ENCODE peak calls at places on chromosomes 4 and X, in seven cellular contexts. I, E, B, D, R, U and J are unnamed samples.

GRCh38 chr4:132275583-132276121 is 873.4 kb upstream of the PCDH10 start:
- DNase-seq in I (no peak), E (no peak), B (no peak), D (no peak), R (no peak), U (no peak), J (no peak)

GRCh38 chrX:111375747-111376146 is 36.2 kb downstream of the DCX start:
- DNase-seq in I (no peak), E (no peak), B (no peak), D (no peak), R (no peak), U (no peak), J (no peak)

GRCh38 chr4:878796-879729 is 53.1 kb downstream of the GAK start:
- DNase-seq in I (no peak), E (no peak), B (peak; percentile 15), D (no peak), R (no peak), U (no peak), J (no peak)

GRCh38 chr4:161256716-161257115 is 907.1 kb downstream of the FSTL5 start:
- DNase-seq in I (no peak), E (no peak), B (no peak), D (no peak), R (no peak), U (no peak), J (no peak)

GRCh38 chr4:2441393-2442174 is 22.8 kb downstream of the CFAP99 start:
- DNase-seq in I (no peak), E (peak; percentile 45), B (peak; percentile 52), D (peak; percentile 70), R (peak; percentile 69), U (peak; percentile 80), J (peak; percentile 69)

GRCh38 chrX:111041018-111041462 is 55.0 kb upstream of the PAK3 start:
- DNase-seq in I (peak; percentile 87), E (no peak), B (no peak), D (peak; percentile 9), R (no peak), U (no peak), J (no peak)

GRCh38 chrX:96591418-96591817 is 93.2 kb upstream of the DIAPH2 start:
- DNase-seq in I (no peak), E (no peak), B (no peak), D (no peak), R (no peak), U (no peak), J (no peak)

GRCh38 chrX:17082831-17083230 is 136.4 kb downstream of the REPS2 start:
- DNase-seq in I (no peak), E (no peak), B (no peak), D (no peak), R (no peak), U (no peak), J (no peak)

GRCh38 chr4:165651901-165652300 is 221.1 kb upstream of the TLL1 start:
- DNase-seq in I (no peak), E (no peak), B (no peak), D (no peak), R (no peak), U (no peak), J (no peak)

GRCh38 chr4:99002274-99002673 is 6.8 kb downstream of the METAP1 start:
- DNase-seq in I (no peak), E (no peak), B (no peak), D (no peak), R (no peak), U (no peak), J (no peak)
- TF ChIP-seq CTCF in I (no peak), E (no peak), B (no peak), D (no peak), R (no peak), U (no peak), J (no peak)

DNA sequence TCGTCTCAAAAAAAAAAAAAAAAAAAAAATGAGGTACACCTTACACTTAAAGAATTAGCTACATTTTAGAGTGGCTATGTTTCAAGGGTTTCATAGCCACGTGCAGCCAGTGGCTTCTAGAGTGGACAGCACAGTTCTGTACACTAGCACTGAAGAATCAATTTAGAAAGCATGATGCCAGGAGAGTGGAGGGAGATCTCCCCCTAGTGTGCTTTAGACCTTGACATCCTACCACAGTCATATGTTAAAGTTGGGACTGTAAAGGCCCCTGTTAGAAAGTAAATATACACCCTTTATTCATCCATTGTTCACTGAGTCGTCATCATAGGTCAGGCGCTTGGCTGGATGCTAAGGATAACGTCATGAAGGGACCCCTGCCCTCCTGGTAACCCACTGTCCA is 179.4 kb downstream of the QDPR start:
- DNase-seq in I (no peak), E (no peak), B (no peak), D (no peak), R (no peak), U (no peak), J (no peak)
- TF ChIP-seq CTCF in I (no peak), E (no peak), B (no peak), D (no peak), R (no peak), U (no peak), J (no peak)

GRCh38 chrX:12319955-12320354 is 181.7 kb downstream of the FRMPD4 start:
- DNase-seq in I (no peak), E (no peak), B (no peak), D (no peak), R (no peak), U (no peak), J (no peak)

GRCh38 chrX:12315526-12315925 is 177.3 kb downstream of the FRMPD4 start:
- DNase-seq in I (no peak), E (no peak), B (no peak), D (no peak), R (no peak), U (no peak), J (no peak)

GRCh38 chrX:12322031-12322430 is 183.8 kb downstream of the FRMPD4 start:
- DNase-seq in I (no peak), E (no peak), B (no peak), D (no peak), R (no peak), U (no peak), J (no peak)

DNA sequence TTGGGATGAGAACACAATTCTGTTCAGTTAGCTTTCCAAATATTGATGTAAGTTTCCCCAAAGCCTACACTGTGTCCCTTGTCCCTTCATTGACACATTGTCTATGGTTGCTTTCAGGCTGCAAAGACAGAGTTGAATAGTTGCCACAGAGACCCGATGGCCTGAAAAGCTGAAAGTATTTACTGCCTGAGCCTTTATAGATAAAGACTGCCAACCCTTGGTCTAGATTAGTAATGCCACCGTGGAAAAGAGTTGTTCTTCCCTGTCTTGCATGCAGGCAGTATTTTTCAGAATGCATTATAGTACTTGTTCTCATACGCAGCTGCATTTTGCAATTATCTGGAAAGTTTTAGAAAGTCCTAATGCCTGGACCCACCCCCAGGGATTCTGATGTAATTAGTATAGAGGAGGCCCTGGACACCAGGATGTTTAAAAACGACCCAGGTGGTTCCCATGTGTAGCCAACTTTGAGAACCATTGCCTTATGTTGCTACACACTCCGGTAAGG is 180.8 kb downstream of the FRMPD4 start:
- DNase-seq in I (no peak), E (no peak), B (no peak), D (no peak), R (no peak), U (no peak), J (no peak)
- TF ChIP-seq CTCF in I (peak; percentile 18), E (no peak), B (no peak), D (no peak), R (no peak), U (no peak), J (no peak)

GRCh38 chr4:8192748-8193738 is 6.0 kb upstream of the SH3TC1 start:
- DNase-seq in I (no peak), E (no peak), B (no peak), D (peak; percentile 56), R (no peak), U (no peak), J (no peak)
- TF ChIP-seq CTCF in I (peak; percentile 43), E (peak; percentile 15), B (no peak), D (no peak), R (no peak), U (peak; percentile 38), J (peak; percentile 25)

GRCh38 chr4:139167774-139168444 is 9.1 kb downstream of the ELF2 start:
- DNase-seq in I (no peak), E (no peak), B (no peak), D (peak; percentile 9), R (no peak), U (no peak), J (no peak)

GRCh38 chr4:139164731-139165130 is 12.3 kb downstream of the ELF2 start:
- DNase-seq in I (no peak), E (no peak), B (no peak), D (no peak), R (no peak), U (no peak), J (no peak)

DNA sequence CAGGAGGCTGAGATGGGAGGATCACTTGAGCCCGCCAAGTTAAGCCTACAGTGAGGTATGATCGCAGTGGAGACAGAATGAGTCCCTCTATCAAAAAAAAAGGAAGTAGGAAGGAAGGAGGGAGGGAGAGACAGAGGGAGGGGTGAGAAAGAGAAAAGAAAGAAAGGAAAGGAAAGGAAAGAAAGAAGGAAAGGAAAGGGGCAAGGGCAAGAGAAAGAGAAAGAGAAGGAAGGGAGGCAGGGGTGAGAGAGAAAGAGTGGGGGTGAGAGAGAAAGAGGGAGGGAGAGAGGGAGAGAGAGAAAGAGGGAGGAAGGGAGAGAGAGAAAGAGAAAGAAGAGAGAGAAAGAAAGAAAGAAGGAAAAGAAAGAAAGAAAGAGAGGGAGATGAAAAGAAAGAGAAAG is 13.2 kb downstream of the ELF2 start:
- DNase-seq in I (no peak), E (no peak), B (no peak), D (no peak), R (no peak), U (no peak), J (no peak)
- TF ChIP-seq CTCF in I (no peak), E (no peak), B (no peak), D (no peak), R (no peak), U (no peak), J (no peak)

GRCh38 chrX:132592880-132593279 is 104.0 kb upstream of the MBNL3 start:
- DNase-seq in I (no peak), E (no peak), B (no peak), D (peak; percentile 20), R (no peak), U (no peak), J (no peak)
- TF ChIP-seq CTCF in I (peak; percentile 42), E (peak; percentile 47), B (no peak), D (peak; percentile 33), R (no peak), U (peak; percentile 34), J (peak; percentile 63)

GRCh38 chrX:101595739-101596419 is 21.9 kb downstream of the ARMCX6 start:
- DNase-seq in I (peak; percentile 52), E (no peak), B (no peak), D (peak; percentile 64), R (no peak), U (no peak), J (no peak)
- TF ChIP-seq CTCF in I (peak; percentile 57), E (peak; percentile 66), B (peak; percentile 65), D (no peak), R (peak; percentile 49), U (peak; percentile 59), J (peak; percentile 77)

DNA sequence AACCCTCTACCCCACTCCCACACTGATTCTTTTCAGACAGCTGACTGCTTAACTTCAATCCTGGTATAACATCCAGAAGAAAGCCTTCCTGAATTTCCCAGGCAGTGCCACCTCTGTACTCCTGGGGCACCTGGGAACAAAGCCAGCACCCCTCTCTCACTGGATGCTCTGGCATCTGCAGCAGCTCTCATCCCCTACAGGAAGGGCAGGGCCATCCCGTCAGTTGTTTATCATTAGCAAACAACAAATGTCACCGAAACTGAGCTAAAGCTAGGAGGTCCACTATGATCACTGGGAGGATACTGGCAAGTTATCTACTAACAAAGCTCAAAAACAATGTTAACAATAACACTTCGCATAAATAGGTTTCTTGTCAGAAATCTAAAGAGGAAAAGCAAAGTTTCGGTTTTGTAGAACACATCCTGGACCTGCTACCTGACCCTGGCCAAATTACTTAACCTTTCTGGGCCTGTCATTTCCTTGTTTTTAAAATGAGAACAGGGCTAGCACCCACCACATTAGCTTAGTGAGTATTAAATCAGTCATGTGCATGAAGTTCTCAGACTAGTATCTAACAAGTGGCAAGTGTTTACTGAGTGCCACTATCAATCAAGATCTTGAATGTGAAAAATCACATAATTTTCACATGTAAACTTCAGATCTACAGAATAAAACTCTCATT is 86.6 kb downstream of the NR3C2 start:
- DNase-seq in I (no peak), E (no peak), B (no peak), D (no peak), R (no peak), U (no peak), J (no peak)
- TF ChIP-seq CTCF in I (no peak), E (no peak), B (no peak), D (no peak), R (no peak), U (no peak), J (no peak)